ENCODE peak calls at places on chromosomes 13 and 19, in eight cellular contexts. One of them, this sample, is unnamed.
A peak's percentile ranks its signal among the peaks of the same experiment; 100 is the strongest.

GRCh38 chr13:30819136-30819875 is 84.0 kb downstream of the ALOX5AP start:
- DNase-seq in CD14-positive monocyte: no peak
- DNase-seq in stomach: no peak
- DNase-seq in HFF-Myc: no peak
- DNase-seq in uterus: no peak
- DNase-seq in cardiac muscle cell: no peak
- DNase-seq in breast epithelium: no peak
- DNase-seq in GM20000: no peak
- DNase-seq in this sample: no peak

GRCh38 chr19:4288091-4288777 is 9.2 kb downstream of the SHD start:
- DNase-seq in CD14-positive monocyte: no peak
- DNase-seq in stomach: no peak
- DNase-seq in HFF-Myc: no peak
- DNase-seq in uterus: no peak
- DNase-seq in cardiac muscle cell: no peak
- DNase-seq in breast epithelium: no peak
- DNase-seq in GM20000: no peak
- DNase-seq in this sample: no peak

GRCh38 chr19:3868770-3869456 is at the start of gene ZFR2:
- DNase-seq in CD14-positive monocyte: no peak
- DNase-seq in stomach: no peak
- DNase-seq in HFF-Myc: no peak
- DNase-seq in uterus: no peak
- DNase-seq in cardiac muscle cell: peak; percentile 63
- DNase-seq in breast epithelium: no peak
- DNase-seq in GM20000: no peak
- DNase-seq in this sample: no peak

GRCh38 chr13:79353698-79354097 is 52.4 kb downstream of the RBM26 start:
- DNase-seq in CD14-positive monocyte: no peak
- DNase-seq in stomach: no peak
- DNase-seq in HFF-Myc: no peak
- DNase-seq in uterus: no peak
- DNase-seq in cardiac muscle cell: no peak
- DNase-seq in breast epithelium: no peak
- DNase-seq in GM20000: no peak
- DNase-seq in this sample: no peak

GRCh38 chr19:57818378-57818777 is 3.7 kb upstream of the ZNF552 start:
- DNase-seq in CD14-positive monocyte: no peak
- DNase-seq in stomach: no peak
- DNase-seq in HFF-Myc: no peak
- DNase-seq in uterus: no peak
- DNase-seq in cardiac muscle cell: no peak
- DNase-seq in breast epithelium: no peak
- DNase-seq in GM20000: no peak
- DNase-seq in this sample: no peak

GRCh38 chr13:49690133-49690989 is 925 bp downstream of the EBPL start:
- DNase-seq in CD14-positive monocyte: no peak
- DNase-seq in stomach: peak; percentile 35
- DNase-seq in HFF-Myc: peak; percentile 7
- DNase-seq in uterus: no peak
- DNase-seq in cardiac muscle cell: no peak
- DNase-seq in breast epithelium: no peak
- DNase-seq in GM20000: no peak
- DNase-seq in this sample: no peak

GRCh38 chr19:53903055-53903680 is 5.9 kb upstream of the CACNG7 start:
- DNase-seq in CD14-positive monocyte: no peak
- DNase-seq in stomach: no peak
- DNase-seq in HFF-Myc: peak; percentile 45
- DNase-seq in uterus: no peak
- DNase-seq in cardiac muscle cell: peak; percentile 91
- DNase-seq in breast epithelium: no peak
- DNase-seq in GM20000: peak; percentile 63
- DNase-seq in this sample: no peak

GRCh38 chr13:83182845-83183244 is 699.4 kb downstream of the SLITRK1 start:
- DNase-seq in CD14-positive monocyte: no peak
- DNase-seq in stomach: no peak
- DNase-seq in HFF-Myc: no peak
- DNase-seq in uterus: no peak
- DNase-seq in cardiac muscle cell: no peak
- DNase-seq in breast epithelium: no peak
- DNase-seq in GM20000: no peak
- DNase-seq in this sample: no peak

GRCh38 chr13:23505007-23505406 is 65.2 kb upstream of the TNFRSF19 start:
- DNase-seq in CD14-positive monocyte: no peak
- DNase-seq in stomach: no peak
- DNase-seq in HFF-Myc: no peak
- DNase-seq in uterus: no peak
- DNase-seq in cardiac muscle cell: no peak
- DNase-seq in breast epithelium: no peak
- DNase-seq in GM20000: no peak
- DNase-seq in this sample: no peak

GRCh38 chr19:40366697-40367561 is 18.4 kb downstream of the PLD3 start:
- DNase-seq in CD14-positive monocyte: no peak
- DNase-seq in stomach: no peak
- DNase-seq in HFF-Myc: no peak
- DNase-seq in uterus: no peak
- DNase-seq in cardiac muscle cell: peak; percentile 88
- DNase-seq in breast epithelium: no peak
- DNase-seq in GM20000: no peak
- DNase-seq in this sample: no peak

GRCh38 chr19:19230999-19231398 is 19.2 kb downstream of the NCAN start:
- DNase-seq in CD14-positive monocyte: no peak
- DNase-seq in stomach: no peak
- DNase-seq in HFF-Myc: no peak
- DNase-seq in uterus: no peak
- DNase-seq in cardiac muscle cell: no peak
- DNase-seq in breast epithelium: no peak
- DNase-seq in GM20000: no peak
- DNase-seq in this sample: no peak

DNA sequence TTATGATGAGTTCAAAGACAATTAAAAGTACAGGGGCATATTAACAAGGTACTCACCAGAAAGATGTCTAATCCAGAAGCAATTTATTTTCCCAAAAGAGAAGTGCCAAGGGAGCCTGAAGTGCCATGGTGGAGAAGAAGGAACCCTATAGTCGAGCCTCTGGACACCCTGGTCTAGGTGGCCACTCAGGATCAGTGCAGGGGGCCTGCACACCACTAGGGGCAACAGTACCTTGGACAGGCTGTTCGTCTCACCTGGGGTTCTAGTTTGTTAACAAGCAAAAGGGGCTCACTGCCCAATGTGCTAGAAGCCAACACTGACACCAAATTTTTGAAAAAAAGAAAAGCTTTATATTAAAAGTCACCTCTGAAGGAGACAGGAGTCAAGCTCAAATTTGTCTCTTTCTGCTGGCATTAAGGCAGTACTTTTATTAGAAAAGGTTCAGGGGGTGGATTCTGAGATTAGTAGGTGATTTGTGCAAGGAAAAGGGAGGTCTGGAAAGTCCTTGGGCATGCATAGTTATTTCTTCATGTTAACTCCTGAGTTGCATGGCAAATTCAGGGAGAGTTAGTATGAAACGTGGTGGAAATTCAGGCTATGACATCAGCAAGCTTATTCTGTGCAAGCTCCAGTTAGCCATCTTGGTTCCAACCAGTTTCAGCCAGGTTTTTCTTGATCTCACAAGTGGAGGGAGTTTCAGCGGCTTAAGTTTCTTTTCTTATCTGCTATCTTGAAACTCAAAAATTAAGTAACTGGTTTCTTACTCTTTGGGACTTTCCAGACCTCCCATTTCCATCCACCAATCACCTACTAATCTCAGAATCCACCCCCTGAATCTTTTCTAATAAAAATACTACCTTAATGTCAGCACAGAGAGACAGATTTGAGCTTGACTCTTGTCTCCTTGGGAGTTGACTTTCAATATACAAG is 884 bp upstream of the CBY2 start:
- DNase-seq in CD14-positive monocyte: no peak
- DNase-seq in stomach: no peak
- DNase-seq in HFF-Myc: no peak
- DNase-seq in uterus: no peak
- DNase-seq in cardiac muscle cell: no peak
- DNase-seq in breast epithelium: no peak
- DNase-seq in GM20000: peak; percentile 51
- DNase-seq in this sample: peak; percentile 97
- TF ChIP-seq CTCF in CD14-positive monocyte: no peak
- TF ChIP-seq CTCF in stomach: no peak
- TF ChIP-seq CTCF in HFF-Myc: no peak
- TF ChIP-seq CTCF in uterus: no peak
- TF ChIP-seq CTCF in cardiac muscle cell: no peak
- TF ChIP-seq CTCF in breast epithelium: no peak
- TF ChIP-seq CTCF in GM20000: no peak
- TF ChIP-seq CTCF in this sample: peak; percentile 56

GRCh38 chr19:42254083-42254849 is 662 bp downstream of the ERF start:
- DNase-seq in CD14-positive monocyte: no peak
- DNase-seq in stomach: peak; percentile 79
- DNase-seq in HFF-Myc: no peak
- DNase-seq in uterus: peak; percentile 76
- DNase-seq in cardiac muscle cell: peak; percentile 89
- DNase-seq in breast epithelium: peak; percentile 76
- DNase-seq in GM20000: peak; percentile 79
- DNase-seq in this sample: peak; percentile 81
- TF ChIP-seq CTCF in CD14-positive monocyte: no peak
- TF ChIP-seq CTCF in stomach: no peak
- TF ChIP-seq CTCF in HFF-Myc: no peak
- TF ChIP-seq CTCF in uterus: peak; percentile 18
- TF ChIP-seq CTCF in cardiac muscle cell: no peak
- TF ChIP-seq CTCF in breast epithelium: peak; percentile 8
- TF ChIP-seq CTCF in GM20000: no peak
- TF ChIP-seq CTCF in this sample: no peak

DNA sequence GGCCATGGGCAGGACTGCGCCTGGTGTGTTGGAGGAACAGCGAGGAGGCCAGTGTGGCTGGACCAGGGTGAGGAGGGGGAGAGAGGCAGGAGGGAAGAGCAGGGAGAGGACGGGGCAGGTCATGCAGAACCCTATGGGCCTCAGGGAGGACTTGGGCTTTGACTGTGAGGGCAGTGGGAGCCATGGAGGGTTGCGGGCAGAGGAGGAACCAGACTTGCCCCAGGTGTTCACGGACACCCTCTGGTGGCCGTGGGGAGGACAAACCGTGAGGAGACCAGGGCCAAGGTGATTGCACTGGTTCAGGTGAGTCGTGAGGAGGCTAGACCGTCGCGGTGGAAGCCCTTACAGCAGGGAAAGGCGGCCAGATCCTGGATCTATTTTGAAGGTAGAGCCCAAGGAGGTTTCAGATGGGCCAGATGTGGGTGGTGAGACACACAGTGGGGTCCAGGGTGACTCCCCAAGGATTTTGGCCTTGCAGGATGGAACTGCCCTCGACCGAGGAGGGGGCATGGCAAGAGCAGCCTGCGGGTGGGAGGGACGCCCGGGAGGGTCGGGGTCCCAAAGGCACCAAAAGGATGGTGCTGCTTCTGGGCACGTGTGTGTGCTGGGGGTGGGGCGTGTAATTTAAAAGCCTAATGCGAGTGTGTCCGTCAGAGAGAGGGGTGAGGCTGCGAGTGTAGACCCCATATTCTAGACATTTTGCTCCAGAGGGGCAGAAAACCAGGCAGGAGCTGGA is 2.7 kb upstream of the REXO1 start:
- DNase-seq in CD14-positive monocyte: no peak
- DNase-seq in stomach: no peak
- DNase-seq in HFF-Myc: no peak
- DNase-seq in uterus: no peak
- DNase-seq in cardiac muscle cell: no peak
- DNase-seq in breast epithelium: no peak
- DNase-seq in GM20000: no peak
- DNase-seq in this sample: no peak
- TF ChIP-seq CTCF in CD14-positive monocyte: no peak
- TF ChIP-seq CTCF in stomach: no peak
- TF ChIP-seq CTCF in HFF-Myc: peak; percentile 8
- TF ChIP-seq CTCF in uterus: no peak
- TF ChIP-seq CTCF in cardiac muscle cell: no peak
- TF ChIP-seq CTCF in breast epithelium: no peak
- TF ChIP-seq CTCF in GM20000: peak; percentile 9
- TF ChIP-seq CTCF in this sample: peak; percentile 4

DNA sequence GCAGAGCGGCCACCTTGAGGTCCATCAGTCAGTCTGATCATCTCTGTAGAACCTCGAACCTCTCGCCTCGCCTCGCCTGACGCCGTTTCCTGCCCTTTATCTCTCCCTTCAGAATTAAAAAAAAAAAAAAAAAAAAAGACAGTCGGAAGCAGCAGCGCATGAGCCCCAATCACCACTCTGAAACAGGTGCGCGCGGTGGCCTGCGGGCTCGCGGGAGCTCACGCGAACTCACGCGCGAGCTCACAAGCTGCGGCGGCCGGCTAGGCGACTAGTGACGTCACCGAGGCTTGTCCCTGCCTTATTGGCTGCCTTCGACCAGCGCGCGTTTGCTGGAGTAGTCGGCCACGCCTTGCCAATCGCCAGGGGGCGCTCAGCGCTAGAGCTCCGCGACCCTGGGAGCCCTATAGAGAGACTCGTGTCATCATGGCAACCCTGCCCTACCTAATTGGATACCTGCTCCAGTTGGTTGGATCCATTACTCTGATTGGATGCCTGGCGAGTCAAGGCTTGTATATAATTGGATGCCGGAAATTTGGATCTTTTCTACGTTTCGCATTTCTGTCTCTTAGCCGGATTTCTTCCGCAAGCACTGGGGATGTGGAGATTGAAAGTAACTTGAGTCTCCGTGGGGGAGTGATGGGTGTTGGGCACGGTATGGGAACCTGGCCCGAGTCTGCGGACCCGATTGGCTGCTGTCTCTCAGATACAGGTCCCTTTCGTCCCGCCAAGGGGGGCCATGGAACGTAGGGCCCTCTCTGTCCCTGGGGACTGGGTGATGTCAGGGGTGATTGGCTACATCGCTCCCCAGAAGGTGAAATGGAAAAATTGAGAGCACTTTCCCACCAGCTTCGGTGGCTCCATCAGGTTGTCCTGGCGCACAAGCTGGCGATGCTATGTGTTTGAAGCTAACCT is 31.6 kb downstream of the SYT3 start:
- DNase-seq in CD14-positive monocyte: peak; percentile 55
- DNase-seq in stomach: peak; percentile 42
- DNase-seq in HFF-Myc: peak; percentile 45
- DNase-seq in uterus: peak; percentile 39
- DNase-seq in cardiac muscle cell: peak; percentile 99
- DNase-seq in breast epithelium: peak; percentile 60
- DNase-seq in GM20000: peak; percentile 88
- DNase-seq in this sample: peak; percentile 75
- TF ChIP-seq CTCF in CD14-positive monocyte: peak; percentile 22
- TF ChIP-seq CTCF in stomach: no peak
- TF ChIP-seq CTCF in HFF-Myc: peak; percentile 64
- TF ChIP-seq CTCF in uterus: no peak
- TF ChIP-seq CTCF in cardiac muscle cell: peak; percentile 79
- TF ChIP-seq CTCF in breast epithelium: no peak
- TF ChIP-seq CTCF in GM20000: peak; percentile 47
- TF ChIP-seq CTCF in this sample: peak; percentile 22

This sample was measured in GM12865.